ENCODE peak calls at places on chromosome 12, in seven cellular contexts. P is mammary epithelial cell; Q is upper lobe of right lung; D is CD4-positive, CD25-positive, alpha-beta regulatory T cell; K is HT1080; B is type B pancreatic cell; O is GM12865. X is an unnamed sample.

GRCh38 chr12:67798763-67799162 is 150.2 kb downstream of the DYRK2 start:
- DNase-seq in P (no peak), Q (no peak), D (no peak), K (no peak), B (no peak), O (no peak), X (no peak)

GRCh38 chr12:77115471-77115870 is 50.1 kb upstream of the E2F7 start:
- DNase-seq in P (no peak), Q (no peak), D (no peak), K (no peak), B (no peak), O (no peak), X (no peak)

GRCh38 chr12:119258149-119258548 is 76.4 kb upstream of the CCDC60 start:
- DNase-seq in P (no peak), Q (no peak), D (no peak), K (no peak), B (no peak), O (peak), X (no peak)

GRCh38 chr12:51202650-51203198 is 15.1 kb downstream of the POU6F1 start:
- DNase-seq in P (no peak), Q (no peak), D (no peak), K (no peak), B (no peak), O (no peak), X (no peak)

GRCh38 chr12:72139411-72139810 is 132.8 kb upstream of the TRHDE start:
- DNase-seq in P (no peak), Q (no peak), D (no peak), K (no peak), B (no peak), O (no peak), X (no peak)

GRCh38 chr12:104792570-104792969 is 165.5 kb downstream of the SLC41A2 start:
- DNase-seq in P (peak), Q (no peak), D (no peak), K (peak), B (no peak), O (no peak), X (no peak)

GRCh38 chr12:117119592-117120198 is 20.5 kb upstream of the TESC start:
- DNase-seq in P (no peak), Q (peak), D (peak), K (no peak), B (no peak), O (peak), X (no peak)

GRCh38 chr12:75825686-75826085 is 205.9 kb downstream of the PHLDA1 start:
- DNase-seq in P (peak), Q (no peak), D (no peak), K (peak), B (no peak), O (no peak), X (no peak)

GRCh38 chr12:77060883-77061240 is 4.5 kb downstream of the E2F7 start:
- DNase-seq in P (no peak), Q (no peak), D (no peak), K (no peak), B (no peak), O (peak), X (no peak)

GRCh38 chr12:22682663-22683062 is 57.7 kb downstream of the ETNK1 start:
- DNase-seq in P (no peak), Q (no peak), D (no peak), K (no peak), B (no peak), O (peak), X (no peak)

GRCh38 chr12:2198088-2198501 is 145.3 kb downstream of the CACNA1C start:
- DNase-seq in P (peak), Q (no peak), D (no peak), K (peak), B (no peak), O (no peak), X (peak)

GRCh38 chr12:3038931-3039510 is 38.2 kb upstream of the TSPAN9 start:
- DNase-seq in P (no peak), Q (no peak), D (no peak), K (no peak), B (no peak), O (no peak), X (no peak)

GRCh38 chr12:49413010-49413409 is 45.7 kb downstream of the SPATS2 start:
- DNase-seq in P (peak), Q (no peak), D (no peak), K (no peak), B (no peak), O (no peak), X (no peak)

GRCh38 chr12:72989458-72989947 is 717.3 kb downstream of the TRHDE start:
- DNase-seq in P (no peak), Q (no peak), D (no peak), K (no peak), B (no peak), O (no peak), X (no peak)

GRCh38 chr12:52499836-52500560 is 6.9 kb upstream of the KRT6A start:
- DNase-seq in P (no peak), Q (no peak), D (no peak), K (no peak), B (no peak), O (no peak), X (no peak)

GRCh38 chr12:43836455-43836989 is 641 bp downstream of the TMEM117 start:
- DNase-seq in P (no peak), Q (no peak), D (peak), K (peak), B (no peak), O (peak), X (no peak)

GRCh38 chr12:3559601-3560294 is 68.7 kb downstream of the PRMT8 start:
- DNase-seq in P (no peak), Q (no peak), D (no peak), K (no peak), B (no peak), O (no peak), X (no peak)

GRCh38 chr12:66633676-66634075 is 45.2 kb downstream of the GRIP1 start:
- DNase-seq in P (peak), Q (no peak), D (no peak), K (peak), B (no peak), O (no peak), X (no peak)

X was measured in posterior cingulate gyrus.